ENCODE peak calls at places on chromosomes 4 and X, in four cellular contexts. One of them, this sample, is unnamed.
A peak's percentile ranks its signal among the peaks of the same experiment; 100 is the strongest.

GRCh38 chr4:39699676-39700409 is 1.9 kb downstream of the UBE2K start:
- DNase-seq in OCI-LY7: peak; percentile 30
- DNase-seq in Peyer's patch: no peak
- DNase-seq in KG1: no peak
- DNase-seq in this sample: no peak

GRCh38 chrX:148691456-148691855 is 191.0 kb downstream of the AFF2 start:
- DNase-seq in KG1: no peak
- DNase-seq in OCI-LY7: no peak
- DNase-seq in Peyer's patch: no peak
- DNase-seq in this sample: no peak

GRCh38 chr4:581753-582361 is 5.8 kb upstream of the TMEM271 start:
- DNase-seq in KG1: no peak
- DNase-seq in OCI-LY7: no peak
- DNase-seq in Peyer's patch: no peak
- DNase-seq in this sample: no peak

GRCh38 chr4:1503583-1504471 is 97.6 kb upstream of the NKX1-1 start:
- DNase-seq in KG1: no peak
- DNase-seq in Peyer's patch: peak; percentile 28
- DNase-seq in OCI-LY7: no peak
- DNase-seq in this sample: no peak

GRCh38 chr4:56505269-56506109 is at the start of gene ARL9:
- DNase-seq in OCI-LY7: no peak
- DNase-seq in KG1: no peak
- DNase-seq in Peyer's patch: peak; percentile 64
- DNase-seq in this sample: peak; percentile 72

GRCh38 chrX:52983526-52983925 is 25.2 kb upstream of the FAM156A start:
- DNase-seq in OCI-LY7: no peak
- DNase-seq in KG1: no peak
- DNase-seq in Peyer's patch: no peak
- DNase-seq in this sample: no peak

GRCh38 chr4:82905205-82905604 is 4.7 kb downstream of the THAP9 start:
- DNase-seq in KG1: no peak
- DNase-seq in OCI-LY7: no peak
- DNase-seq in Peyer's patch: no peak
- DNase-seq in this sample: no peak

GRCh38 chr4:75849459-75849858 is 52.8 kb downstream of the PPEF2 start:
- DNase-seq in OCI-LY7: no peak
- DNase-seq in Peyer's patch: no peak
- DNase-seq in KG1: no peak
- DNase-seq in this sample: no peak

GRCh38 chrX:147119088-147119487 is 304.5 kb upstream of the CXorf51A start:
- DNase-seq in OCI-LY7: no peak
- DNase-seq in Peyer's patch: no peak
- DNase-seq in KG1: no peak
- DNase-seq in this sample: no peak

This sample was measured in CD4-positive, alpha-beta T cell.